ENCODE peak calls at places on chromosomes 5 and 9, in eight cellular contexts. Q, K, J, Y, V, Z, W and M are unnamed samples.

GRCh38 chr5:96569770-96570169 is 92.4 kb upstream of the CAST start:
- DNase-seq in Y (no peak), Z (no peak), W (no peak), V (no peak), Q (no peak), K (no peak), J (no peak), M (no peak)

GRCh38 chr9:18985464-18985951 is 47.5 kb downstream of the SAXO1 start:
- DNase-seq in V (no peak), Z (peak), K (no peak), Q (no peak), Y (no peak), J (no peak), W (no peak), M (no peak)

GRCh38 chr5:43042626-43043399 is 2.7 kb upstream of the ANXA2R start:
- DNase-seq in J (no peak), Z (no peak), K (peak), W (peak), V (no peak), Q (peak), Y (peak), M (no peak)

GRCh38 chr5:15835514-15835913 is 335.5 kb downstream of the FBXL7 start:
- DNase-seq in J (no peak), Q (no peak), K (no peak), Y (no peak), Z (no peak), V (no peak), W (peak), M (no peak)

GRCh38 chr5:25295067-25295466 is 650.3 kb upstream of the CDH10 start:
- DNase-seq in Q (no peak), W (no peak), V (no peak), Z (no peak), Y (no peak), K (no peak), J (no peak), M (no peak)

GRCh38 chr5:6427689-6428088 is 21.0 kb upstream of the UBE2QL1 start:
- DNase-seq in Y (no peak), Z (no peak), K (no peak), V (no peak), J (peak), W (no peak), Q (no peak), M (no peak)

GRCh38 chr9:130556396-130557076 is 22.8 kb upstream of the FUBP3 start:
- DNase-seq in Q (no peak), K (no peak), W (no peak), J (no peak), Z (no peak), V (no peak), Y (no peak), M (no peak)

GRCh38 chr9:135476981-135477380 is 2.6 kb upstream of the PPP1R26 start:
- DNase-seq in J (no peak), V (no peak), W (peak), K (no peak), Y (no peak), Q (no peak), Z (peak), M (peak)

GRCh38 chr9:37732086-37732744 is 21.4 kb upstream of the TRMT10B start:
- DNase-seq in K (no peak), Y (no peak), Z (no peak), V (no peak), Q (no peak), W (no peak), J (no peak), M (no peak)

GRCh38 chr5:174371600-174372094 is 326.1 kb downstream of the NSG2 start:
- DNase-seq in W (peak), Z (no peak), Y (no peak), Q (no peak), V (peak), J (no peak), K (no peak), M (no peak)

GRCh38 chr9:83119873-83120272 is 56.9 kb upstream of the RASEF start:
- DNase-seq in K (no peak), Z (no peak), W (no peak), V (no peak), Y (no peak), Q (no peak), J (no peak), M (no peak)

GRCh38 chr5:76113103-76113502 is 29.9 kb downstream of the SV2C start:
- DNase-seq in Z (no peak), W (no peak), V (no peak), K (no peak), Y (no peak), J (no peak), Q (no peak), M (no peak)